ENCODE peak calls at places on chromosomes 11 and 22, in six cellular contexts. H, T, Q, M, Z and W are unnamed samples.

GRCh38 chr11:88384004-88384677 is 46.6 kb upstream of the CTSC start:
- DNase-seq in H (no peak), T (no peak), Q (peak), M (no peak), Z (no peak), W (no peak)

GRCh38 chr22:34427436-34427835 is 507.2 kb upstream of the LARGE1 start:
- DNase-seq in H (no peak), T (no peak), Q (no peak), M (no peak), Z (no peak), W (no peak)

GRCh38 chr11:86795962-86796361 is 4.4 kb upstream of the PRSS23 start:
- DNase-seq in H (no peak), T (no peak), Q (no peak), M (no peak), Z (no peak), W (no peak)

GRCh38 chr11:64763804-64764611 is 4.2 kb upstream of the PYGM start:
- DNase-seq in H (no peak), T (no peak), Q (no peak), M (no peak), Z (no peak), W (no peak)

GRCh38 chr11:27718853-27719574 is 18.8 kb upstream of the BDNF start:
- DNase-seq in H (peak), T (no peak), Q (peak), M (no peak), Z (peak), W (peak)

GRCh38 chr22:27422442-27422841 is 379.1 kb downstream of the MN1 start:
- DNase-seq in H (no peak), T (no peak), Q (no peak), M (no peak), Z (no peak), W (no peak)

GRCh38 chr11:12587333-12587997 is 86.8 kb upstream of the TEAD1 start:
- DNase-seq in H (peak), T (no peak), Q (peak), M (no peak), Z (no peak), W (peak)

GRCh38 chr11:112613051-112613972 is 347.9 kb upstream of the NCAM1 start:
- DNase-seq in H (no peak), T (no peak), Q (peak), M (no peak), Z (peak), W (no peak)

GRCh38 chr22:44839721-44840120 is 87.3 kb downstream of the ARHGAP8 start:
- DNase-seq in H (no peak), T (no peak), Q (no peak), M (no peak), Z (peak), W (no peak)

GRCh38 chr11:128407962-128408361 is 179.4 kb downstream of the ETS1 start:
- DNase-seq in H (no peak), T (peak), Q (peak), M (no peak), Z (no peak), W (no peak)

GRCh38 chr11:57095417-57095816 is 86.3 kb upstream of the LRRC55 start:
- DNase-seq in H (no peak), T (peak), Q (no peak), M (no peak), Z (no peak), W (no peak)

GRCh38 chr11:74691755-74692154 is 39.5 kb downstream of the CHRDL2 start:
- DNase-seq in H (no peak), T (no peak), Q (no peak), M (no peak), Z (no peak), W (no peak)

GRCh38 chr11:119832132-119832531 is 103.1 kb upstream of the NECTIN1 start:
- DNase-seq in H (no peak), T (no peak), Q (no peak), M (no peak), Z (peak), W (no peak)

GRCh38 chr11:77106321-77106720 is 3.7 kb downstream of the OMP start:
- DNase-seq in H (no peak), T (no peak), Q (peak), M (no peak), Z (no peak), W (no peak)

GRCh38 chr11:103826856-103827255 is 209.6 kb upstream of the DDI1 start:
- DNase-seq in H (no peak), T (no peak), Q (no peak), M (no peak), Z (no peak), W (no peak)

GRCh38 chr22:44355688-44356070 is 42.9 kb upstream of the SHISAL1 start:
- DNase-seq in H (no peak), T (no peak), Q (no peak), M (no peak), Z (no peak), W (no peak)

GRCh38 chr11:120956710-120957500 is 67.0 kb upstream of the TBCEL start:
- DNase-seq in H (peak), T (peak), Q (no peak), M (peak), Z (peak), W (no peak)

GRCh38 chr11:78884761-78885160 is 310.1 kb upstream of the NARS2 start:
- DNase-seq in H (no peak), T (no peak), Q (no peak), M (no peak), Z (no peak), W (no peak)

GRCh38 chr11:129247129-129247528 is 55.0 kb upstream of the ARHGAP32 start:
- DNase-seq in H (no peak), T (no peak), Q (peak), M (no peak), Z (peak), W (no peak)

GRCh38 chr22:29382575-29383328 is 5.6 kb downstream of the AP1B1 start:
- DNase-seq in H (no peak), T (no peak), Q (no peak), M (no peak), Z (no peak), W (peak)

GRCh38 chr11:12330491-12331231 is 46.7 kb upstream of the PARVA start:
- DNase-seq in H (peak), T (no peak), Q (peak), M (no peak), Z (no peak), W (no peak)

GRCh38 chr11:119641991-119642745 is 86.8 kb downstream of the NECTIN1 start:
- DNase-seq in H (peak), T (peak), Q (peak), M (peak), Z (peak), W (no peak)

GRCh38 chr11:57761301-57762234 is at the start of gene CTNND1:
- DNase-seq in H (peak), T (no peak), Q (peak), M (no peak), Z (peak), W (peak)

GRCh38 chr11:4619514-4619913 is 11.5 kb upstream of the TRIM68 start:
- DNase-seq in H (no peak), T (no peak), Q (no peak), M (no peak), Z (no peak), W (peak)

GRCh38 chr22:30830907-30831306 is 136.2 kb downstream of the OSBP2 start:
- DNase-seq in H (peak), T (no peak), Q (peak), M (no peak), Z (no peak), W (no peak)

GRCh38 chr11:116791002-116791812 is 472 bp downstream of the APOA5 start:
- DNase-seq in H (peak), T (peak), Q (peak), M (peak), Z (peak), W (peak)

GRCh38 chr22:36439481-36440271 is 41.8 kb downstream of the TXN2 start:
- DNase-seq in H (no peak), T (no peak), Q (peak), M (no peak), Z (peak), W (peak)

GRCh38 chr11:75286826-75287465 is 46.4 kb downstream of the TPBGL start:
- DNase-seq in H (no peak), T (no peak), Q (peak), M (no peak), Z (no peak), W (no peak)

GRCh38 chr11:1830500-1831223 is 4.1 kb upstream of the SYT8 start:
- DNase-seq in H (no peak), T (no peak), Q (no peak), M (no peak), Z (peak), W (peak)
- TF ChIP-seq EZH2phosphoT487 in H (no peak), T (no peak), Q (no peak), M (no peak), Z (no peak), W (no peak)

DNA sequence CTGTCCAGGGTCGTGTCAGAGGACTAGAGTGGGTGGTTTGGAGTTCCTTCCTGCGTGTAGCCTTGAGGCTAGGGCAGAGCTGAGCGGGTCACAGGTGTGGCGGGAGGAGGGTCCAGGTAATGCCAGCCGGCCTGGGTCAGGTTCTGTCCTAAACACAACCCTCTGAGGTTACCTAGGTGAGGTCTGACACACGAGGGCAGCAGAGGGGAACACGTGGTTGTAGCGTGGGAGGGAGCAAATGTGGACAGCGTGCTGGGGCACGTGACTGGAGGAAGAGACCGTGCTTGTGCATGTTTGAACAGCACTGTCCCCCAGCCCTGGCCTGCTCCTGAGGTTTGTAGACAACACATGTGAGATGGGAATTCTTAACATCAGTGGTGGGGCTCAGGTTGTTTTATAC is 13.1 kb downstream of the MOV10L1 start:
- DNase-seq in H (peak), T (no peak), Q (peak), M (peak), Z (no peak), W (no peak)
- TF ChIP-seq EZH2phosphoT487 in H (no peak), T (no peak), Q (no peak), M (no peak), Z (no peak), W (no peak)

DNA sequence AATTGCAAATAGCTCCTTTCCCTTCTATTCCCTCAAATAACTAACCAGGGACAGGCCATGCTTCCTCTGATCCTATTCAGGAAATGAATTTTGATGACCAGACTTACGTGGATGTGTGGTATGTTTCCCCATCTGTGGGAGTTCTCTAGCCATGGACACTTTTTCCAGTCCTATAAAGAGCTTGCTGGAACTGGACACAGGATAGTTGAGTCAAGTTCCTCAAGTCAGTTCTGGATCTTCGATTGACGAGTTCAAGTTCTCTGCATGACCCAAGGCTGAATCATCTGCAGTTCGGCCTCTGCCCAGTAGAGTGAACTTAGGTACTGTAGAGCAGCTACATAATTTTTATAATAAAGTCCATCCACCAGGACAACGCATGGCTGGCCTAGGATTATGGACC is 52.7 kb upstream of the CCND1 start:
- DNase-seq in H (peak), T (no peak), Q (peak), M (no peak), Z (no peak), W (no peak)
- TF ChIP-seq EZH2phosphoT487 in H (no peak), T (no peak), Q (no peak), M (no peak), Z (no peak), W (no peak)

GRCh38 chr11:100965346-100965745 is 164.3 kb downstream of the PGR start:
- DNase-seq in H (no peak), T (no peak), Q (peak), M (no peak), Z (no peak), W (no peak)

GRCh38 chr11:100966366-100966765 is 163.2 kb downstream of the PGR start:
- DNase-seq in H (no peak), T (no peak), Q (no peak), M (no peak), Z (no peak), W (no peak)

GRCh38 chr11:100961633-100962032 is 168.0 kb downstream of the PGR start:
- DNase-seq in H (no peak), T (no peak), Q (peak), M (no peak), Z (no peak), W (no peak)

GRCh38 chr11:100964400-100964799 is 165.2 kb downstream of the PGR start:
- DNase-seq in H (no peak), T (no peak), Q (peak), M (no peak), Z (no peak), W (no peak)

DNA sequence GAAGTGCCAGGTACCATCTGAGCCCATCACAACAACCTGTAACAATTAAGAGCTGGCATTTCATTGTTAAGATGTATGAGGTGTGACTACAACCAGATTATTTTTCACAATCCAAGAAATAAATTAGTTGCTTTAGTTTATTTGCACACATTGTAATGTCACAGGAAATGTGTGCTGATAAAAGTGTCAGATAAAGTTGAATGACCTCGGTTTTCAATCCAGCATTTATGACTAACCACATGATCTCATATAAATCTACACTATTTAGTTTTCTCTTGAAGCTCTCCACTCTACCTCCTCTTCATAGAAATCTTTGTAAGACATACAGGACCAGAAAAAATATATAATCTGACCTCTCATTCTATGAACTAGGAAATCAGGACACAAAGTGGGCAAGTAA is 166.2 kb downstream of the PGR start:
- DNase-seq in H (no peak), T (no peak), Q (no peak), M (no peak), Z (no peak), W (no peak)
- TF ChIP-seq EZH2phosphoT487 in H (no peak), T (no peak), Q (no peak), M (no peak), Z (no peak), W (no peak)

GRCh38 chr22:41576877-41577276 is 12.8 kb downstream of the PMM1 start:
- DNase-seq in H (peak), T (no peak), Q (peak), M (peak), Z (peak), W (peak)
- TF ChIP-seq EZH2phosphoT487 in H (no peak), T (no peak), Q (no peak), M (no peak), Z (no peak), W (no peak)

DNA sequence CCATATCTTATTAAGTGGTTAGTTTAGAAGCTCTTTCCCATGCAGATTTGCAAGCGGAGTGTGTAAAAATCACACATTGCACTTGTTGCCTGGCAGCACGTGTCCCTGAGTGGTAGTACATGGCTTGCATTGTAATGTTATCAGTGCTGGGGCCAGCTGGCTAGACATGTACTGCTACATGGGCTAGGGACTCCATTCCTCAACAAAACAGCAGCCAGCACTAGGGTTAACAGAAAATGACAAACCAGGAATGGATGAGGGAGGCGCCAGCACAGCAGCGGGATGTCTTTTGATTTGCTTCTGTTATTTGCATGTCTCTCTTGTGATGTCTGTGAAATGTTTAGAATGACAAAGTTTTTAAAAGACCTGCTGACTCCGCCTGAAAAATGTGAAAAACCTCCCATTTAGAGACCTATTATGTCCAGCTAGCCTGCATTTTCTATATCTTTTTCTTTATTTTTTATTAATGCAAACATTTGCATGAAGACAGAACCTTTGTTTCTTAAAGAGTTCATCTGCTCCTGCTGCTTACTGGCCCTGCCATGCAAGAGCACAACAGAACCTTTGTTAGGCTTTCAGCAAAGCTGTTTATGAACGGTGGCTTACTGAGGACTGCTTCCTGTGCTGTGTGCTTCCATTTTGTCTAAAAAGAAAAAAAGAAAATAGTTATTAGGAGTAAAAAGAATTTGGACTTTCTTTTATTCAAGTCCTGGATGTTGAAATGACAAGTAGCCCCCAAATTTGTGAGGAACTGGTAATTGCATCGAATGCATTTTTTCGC is 40.7 kb downstream of the CSTPP1 start:
- DNase-seq in H (peak), T (no peak), Q (no peak), M (no peak), Z (no peak), W (no peak)
- TF ChIP-seq EZH2phosphoT487 in H (no peak), T (no peak), Q (no peak), M (no peak), Z (no peak), W (no peak)

GRCh38 chr11:45827123-45827522 is 20.2 kb upstream of the CRY2 start:
- DNase-seq in H (no peak), T (no peak), Q (no peak), M (no peak), Z (no peak), W (no peak)
- TF ChIP-seq EZH2phosphoT487 in H (no peak), T (no peak), Q (no peak), M (no peak), Z (no peak), W (no peak)

GRCh38 chr22:42673898-42674390 is 24.8 kb upstream of the CYB5R3 start:
- DNase-seq in H (peak), T (no peak), Q (peak), M (no peak), Z (no peak), W (no peak)
- TF ChIP-seq EZH2phosphoT487 in H (no peak), T (no peak), Q (no peak), M (no peak), Z (no peak), W (no peak)

DNA sequence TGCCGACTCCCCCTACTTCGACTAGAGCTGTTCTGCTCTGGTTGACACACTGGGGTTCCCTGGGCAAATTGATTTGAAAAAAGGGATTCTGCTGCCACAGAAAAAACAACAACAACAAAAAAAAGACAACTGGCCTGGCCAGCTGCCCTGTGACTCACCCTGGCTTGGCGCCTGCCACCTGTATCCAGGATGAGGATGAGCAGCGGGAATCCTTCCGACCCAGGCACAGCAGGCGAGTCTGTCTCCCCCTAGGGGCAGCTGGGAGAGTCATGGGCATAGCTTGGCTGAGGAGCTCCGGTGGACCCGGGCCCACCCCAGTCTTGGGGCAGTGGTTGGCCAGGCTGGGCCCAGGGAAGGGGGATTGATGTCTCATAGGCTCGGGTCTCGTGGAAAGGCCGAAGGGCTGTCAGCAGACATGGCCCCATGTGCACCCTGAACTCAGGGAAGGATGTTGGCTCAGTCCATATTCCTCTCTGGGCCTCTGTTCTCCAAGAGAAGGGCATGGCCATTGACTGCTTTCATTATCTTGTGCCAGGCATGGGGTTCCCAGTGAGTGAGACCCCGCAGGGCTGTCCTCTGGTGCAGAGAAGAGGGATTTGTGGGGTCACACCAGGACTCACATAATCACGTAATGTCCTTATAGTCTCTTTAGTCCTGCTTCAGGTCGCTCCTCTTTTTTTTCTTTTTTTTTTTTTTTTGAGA is 10.4 kb upstream of the SUN2 start:
- DNase-seq in H (peak), T (peak), Q (peak), M (peak), Z (peak), W (peak)
- TF ChIP-seq EZH2phosphoT487 in H (no peak), T (no peak), Q (no peak), M (no peak), Z (no peak), W (no peak)

DNA sequence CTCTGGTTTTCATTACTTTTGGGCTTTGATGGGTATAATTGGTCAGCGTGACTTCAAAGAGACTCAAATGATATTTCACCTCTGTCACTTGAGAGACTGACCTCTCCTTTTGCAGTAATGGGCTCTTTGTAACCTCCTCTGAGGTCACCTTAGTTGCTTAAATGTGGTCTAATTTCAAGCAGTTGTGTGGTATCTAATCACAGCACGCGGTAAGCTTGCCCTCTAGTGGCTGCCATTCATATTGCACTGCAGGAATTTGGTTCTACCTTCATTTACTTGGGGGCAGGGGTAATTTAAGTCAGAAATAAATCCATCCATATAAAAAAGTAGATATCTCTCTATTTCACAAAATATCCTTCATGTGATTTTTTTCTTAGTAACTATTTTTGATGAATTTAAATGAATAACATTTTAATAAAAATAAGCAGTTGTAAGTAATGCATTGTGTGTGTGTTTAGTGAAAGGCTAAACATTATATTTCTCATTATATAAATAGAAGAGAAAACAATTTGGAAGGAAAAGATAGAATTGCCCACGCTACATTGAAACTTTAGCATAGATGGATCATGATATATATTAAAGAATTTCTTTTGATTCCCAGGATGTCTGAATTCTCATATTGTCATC is 55.0 kb upstream of the ANO3 start:
- DNase-seq in H (peak), T (peak), Q (peak), M (peak), Z (peak), W (peak)
- TF ChIP-seq EZH2phosphoT487 in H (no peak), T (no peak), Q (no peak), M (no peak), Z (no peak), W (no peak)